ENCODE peak calls at places on chromosome 13, in five cellular contexts. R, Q, G, A and X are unnamed samples.

GRCh38 chr13:39874331-39875055 is 219.0 kb downstream of the COG6 start:
- DNase-seq in R (no peak), Q (no peak), G (no peak), A (no peak), X (no peak)

GRCh38 chr13:66831317-66831716 is 398.8 kb downstream of the PCDH9 start:
- DNase-seq in R (no peak), Q (no peak), G (no peak), A (no peak), X (no peak)

GRCh38 chr13:44368599-44369368 is 4.8 kb upstream of the SERP2 start:
- DNase-seq in R (no peak), Q (no peak), G (no peak), A (no peak), X (no peak)

GRCh38 chr13:111912453-111912866 is 154.5 kb upstream of the SOX1 start:
- DNase-seq in R (no peak), Q (no peak), G (no peak), A (no peak), X (peak)

GRCh38 chr13:33918199-33918932 is 100.4 kb downstream of the RFC3 start:
- DNase-seq in R (peak), Q (no peak), G (no peak), A (peak), X (no peak)

GRCh38 chr13:40406405-40407138 is 259.9 kb downstream of the FOXO1 start:
- DNase-seq in R (peak), Q (no peak), G (peak), A (no peak), X (no peak)

GRCh38 chr13:91721413-91721812 is 323.0 kb downstream of the GPC5 start:
- DNase-seq in R (no peak), Q (no peak), G (no peak), A (no peak), X (no peak)

GRCh38 chr13:26541678-26542553 is 15.6 kb upstream of the WASF3 start:
- DNase-seq in R (no peak), Q (no peak), G (no peak), A (no peak), X (no peak)

GRCh38 chr13:59542303-59542702 is 621.4 kb downstream of the DIAPH3 start:
- DNase-seq in R (no peak), Q (no peak), G (no peak), A (no peak), X (no peak)

GRCh38 chr13:25420161-25420560 is 48.4 kb downstream of the ATP8A2 start:
- DNase-seq in R (no peak), Q (no peak), G (no peak), A (no peak), X (no peak)

DNA sequence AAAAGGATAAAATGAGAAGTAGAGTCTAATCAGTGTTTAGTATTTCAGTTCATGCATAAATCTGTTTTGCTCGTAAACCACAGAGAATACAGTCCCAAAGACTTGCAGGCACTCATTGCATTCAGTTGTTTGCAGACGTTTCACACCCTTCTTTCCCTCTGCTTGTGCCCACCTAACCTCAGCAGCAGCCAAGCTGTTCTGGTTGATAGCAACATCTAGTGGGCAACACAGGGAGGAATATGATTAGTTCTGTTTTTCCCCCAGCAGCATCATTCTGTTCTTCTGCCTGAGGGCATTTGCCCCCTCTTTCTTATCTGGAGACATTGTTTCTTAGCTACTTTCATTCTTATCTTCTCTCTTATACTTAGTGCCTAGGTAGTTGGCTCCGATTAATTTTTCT is 135.6 kb downstream of the PAN3 start:
- DNase-seq in R (no peak), Q (no peak), G (no peak), A (no peak), X (no peak)
- TF ChIP-seq CTCF in R (no peak), Q (no peak), G (peak), A (no peak), X (no peak)

GRCh38 chr13:110557610-110558305 is 3.8 kb downstream of the RAB20 start:
- DNase-seq in R (no peak), Q (peak), G (no peak), A (no peak), X (no peak)
- TF ChIP-seq CTCF in R (no peak), Q (no peak), G (no peak), A (no peak), X (no peak)

GRCh38 chr13:99619207-99619606 is 117.9 kb downstream of the TM9SF2 start:
- DNase-seq in R (no peak), Q (no peak), G (no peak), A (no peak), X (no peak)
- TF ChIP-seq CTCF in R (no peak), Q (no peak), G (no peak), A (no peak), X (no peak)

GRCh38 chr13:30804474-30804873 is 69.1 kb downstream of the ALOX5AP start:
- DNase-seq in R (no peak), Q (no peak), G (no peak), A (no peak), X (no peak)
- TF ChIP-seq CTCF in R (peak), Q (no peak), G (peak), A (no peak), X (no peak)